ENCODE peak calls at places on chromosomes 1 and 21, in five cellular contexts. One of them, this sample, is unnamed.

GRCh38 chr1:213330281-213330680 is 279.2 kb downstream of the RPS6KC1 start:
- DNase-seq in HepG2: no peak
- DNase-seq in K562: no peak
- DNase-seq in A549: no peak
- DNase-seq in H1: no peak
- DNase-seq in this sample: no peak

GRCh38 chr1:103492003-103492665 is 33.4 kb upstream of the RNPC3 start:
- DNase-seq in A549: no peak
- DNase-seq in K562: no peak
- DNase-seq in H1: no peak
- DNase-seq in HepG2: no peak
- DNase-seq in this sample: no peak

GRCh38 chr1:175114996-175115395 is 47.4 kb downstream of the TNN start:
- DNase-seq in K562: no peak
- DNase-seq in A549: no peak
- DNase-seq in H1: no peak
- DNase-seq in HepG2: no peak
- DNase-seq in this sample: no peak

GRCh38 chr1:200217703-200218102 is 190.2 kb downstream of the NR5A2 start:
- DNase-seq in K562: no peak
- DNase-seq in H1: no peak
- DNase-seq in HepG2: no peak
- DNase-seq in A549: no peak
- DNase-seq in this sample: no peak

GRCh38 chr1:114094303-114094663 is 59.4 kb downstream of the SYT6 start:
- DNase-seq in HepG2: no peak
- DNase-seq in A549: no peak
- DNase-seq in K562: no peak
- DNase-seq in H1: no peak
- DNase-seq in this sample: no peak

GRCh38 chr21:46422636-46423241 is 36.0 kb upstream of the DIP2A start:
- DNase-seq in HepG2: no peak
- DNase-seq in H1: no peak
- DNase-seq in A549: no peak
- DNase-seq in K562: no peak
- DNase-seq in this sample: no peak

GRCh38 chr1:85568660-85569059 is 11.9 kb upstream of the CCN1 start:
- DNase-seq in H1: no peak
- DNase-seq in HepG2: no peak
- DNase-seq in K562: no peak
- DNase-seq in A549: no peak
- DNase-seq in this sample: no peak

GRCh38 chr21:15293251-15293650 is 228.5 kb upstream of the NRIP1 start:
- DNase-seq in A549: peak; percentile 78
- DNase-seq in H1: no peak
- DNase-seq in HepG2: peak; percentile 30
- DNase-seq in K562: no peak
- DNase-seq in this sample: no peak

GRCh38 chr1:245802941-245803665 is 648.3 kb downstream of the KIF26B start:
- DNase-seq in HepG2: no peak
- DNase-seq in A549: no peak
- DNase-seq in K562: no peak
- DNase-seq in H1: peak; percentile 24
- DNase-seq in this sample: no peak

GRCh38 chr1:208154040-208154439 is 90.1 kb downstream of the PLXNA2 start:
- DNase-seq in HepG2: no peak
- DNase-seq in K562: no peak
- DNase-seq in H1: no peak
- DNase-seq in A549: no peak
- DNase-seq in this sample: no peak

GRCh38 chr1:230186003-230186863 is 119.2 kb downstream of the GALNT2 start:
- DNase-seq in A549: peak; percentile 75
- DNase-seq in HepG2: peak; percentile 95
- DNase-seq in H1: no peak
- DNase-seq in K562: peak; percentile 40
- DNase-seq in this sample: no peak

GRCh38 chr21:45943630-45944540 is 37.7 kb upstream of the COL6A1 start:
- DNase-seq in HepG2: no peak
- DNase-seq in K562: no peak
- DNase-seq in A549: no peak
- DNase-seq in H1: no peak
- DNase-seq in this sample: no peak

GRCh38 chr1:25861316-25862286 is 2.3 kb upstream of the AUNIP start:
- DNase-seq in A549: no peak
- DNase-seq in K562: peak; percentile 89
- DNase-seq in HepG2: peak; percentile 82
- DNase-seq in H1: no peak
- DNase-seq in this sample: no peak

GRCh38 chr1:221672160-221672762 is 69.6 kb downstream of the DUSP10 start:
- DNase-seq in A549: no peak
- DNase-seq in H1: no peak
- DNase-seq in K562: no peak
- DNase-seq in HepG2: no peak
- DNase-seq in this sample: no peak

GRCh38 chr21:35648512-35648911 is 411.8 kb downstream of the SETD4 start:
- DNase-seq in K562: no peak
- DNase-seq in A549: no peak
- DNase-seq in HepG2: no peak
- DNase-seq in H1: no peak
- DNase-seq in this sample: no peak

GRCh38 chr1:160291248-160292220 is 6.6 kb upstream of the PEX19 start:
- DNase-seq in K562: peak; percentile 56
- DNase-seq in HepG2: peak; percentile 65
- DNase-seq in A549: peak; percentile 76
- DNase-seq in H1: peak; percentile 62
- DNase-seq in this sample: peak; percentile 62

GRCh38 chr21:38956791-38957571 is 151.3 kb downstream of the ETS2 start:
- DNase-seq in H1: no peak
- DNase-seq in A549: no peak
- DNase-seq in HepG2: no peak
- DNase-seq in K562: peak; percentile 27
- DNase-seq in this sample: no peak

GRCh38 chr21:45347048-45347711 is 57.8 kb upstream of the COL18A1 start:
- DNase-seq in H1: no peak
- DNase-seq in A549: no peak
- DNase-seq in HepG2: no peak
- DNase-seq in K562: no peak
- DNase-seq in this sample: peak; percentile 63

GRCh38 chr1:66271904-66272254 is 262.1 kb upstream of the SGIP1 start:
- DNase-seq in K562: no peak
- DNase-seq in HepG2: no peak
- DNase-seq in A549: peak; percentile 81
- DNase-seq in H1: no peak
- DNase-seq in this sample: peak; percentile 13

GRCh38 chr1:43936470-43937151 is 3.0 kb downstream of the ARTN start:
- DNase-seq in K562: no peak
- DNase-seq in HepG2: peak; percentile 48
- DNase-seq in H1: peak; percentile 74
- DNase-seq in A549: no peak
- DNase-seq in this sample: peak; percentile 87

GRCh38 chr1:3320246-3321152 is 134.0 kb upstream of the ARHGEF16 start:
- DNase-seq in K562: no peak
- DNase-seq in A549: no peak
- DNase-seq in HepG2: peak; percentile 99
- DNase-seq in H1: no peak
- DNase-seq in this sample: no peak

GRCh38 chr1:17251699-17252376 is 2.9 kb downstream of the PADI3 start:
- DNase-seq in H1: no peak
- DNase-seq in K562: no peak
- DNase-seq in A549: no peak
- DNase-seq in HepG2: no peak
- DNase-seq in this sample: no peak

GRCh38 chr1:236322566-236323409 is 41.0 kb upstream of the ERO1B start:
- DNase-seq in H1: peak; percentile 10
- DNase-seq in HepG2: no peak
- DNase-seq in K562: no peak
- DNase-seq in A549: no peak
- DNase-seq in this sample: no peak

GRCh38 chr1:26887125-26887524 is 3.0 kb downstream of the GPN2 start:
- DNase-seq in A549: peak; percentile 46
- DNase-seq in K562: no peak
- DNase-seq in HepG2: no peak
- DNase-seq in H1: no peak
- DNase-seq in this sample: peak; percentile 41

GRCh38 chr1:29729281-29729680 is 493.0 kb downstream of the PTPRU start:
- DNase-seq in H1: no peak
- DNase-seq in HepG2: no peak
- DNase-seq in K562: no peak
- DNase-seq in A549: no peak
- DNase-seq in this sample: no peak

GRCh38 chr1:228684609-228685008 is 50.7 kb upstream of the RHOU start:
- DNase-seq in A549: no peak
- DNase-seq in K562: no peak
- DNase-seq in HepG2: no peak
- DNase-seq in H1: no peak
- DNase-seq in this sample: no peak

GRCh38 chr21:37228003-37228400 is 39.1 kb downstream of the VPS26C start:
- DNase-seq in A549: no peak
- DNase-seq in H1: peak; percentile 11
- DNase-seq in K562: no peak
- DNase-seq in HepG2: no peak
- DNase-seq in this sample: no peak

GRCh38 chr1:7783178-7783711 is 846 bp upstream of the PER3 start:
- DNase-seq in A549: peak; percentile 68
- DNase-seq in K562: peak; percentile 88
- DNase-seq in HepG2: peak; percentile 49
- DNase-seq in H1: peak; percentile 82
- DNase-seq in this sample: no peak

GRCh38 chr1:61609040-61609439 is 115.9 kb downstream of the TM2D1 start:
- DNase-seq in A549: no peak
- DNase-seq in K562: no peak
- DNase-seq in H1: no peak
- DNase-seq in HepG2: no peak
- DNase-seq in this sample: no peak

GRCh38 chr1:175841613-175842234 is 98.3 kb upstream of the TNR start:
- DNase-seq in HepG2: peak; percentile 25
- DNase-seq in H1: no peak
- DNase-seq in K562: no peak
- DNase-seq in A549: no peak
- DNase-seq in this sample: no peak

GRCh38 chr1:242813490-242814091 is 289.1 kb upstream of the PLD5 start:
- DNase-seq in HepG2: no peak
- DNase-seq in A549: no peak
- DNase-seq in H1: no peak
- DNase-seq in K562: no peak
- DNase-seq in this sample: no peak

GRCh38 chr1:46219551-46220520 is 16.7 kb downstream of the LURAP1 start:
- DNase-seq in A549: no peak
- DNase-seq in K562: no peak
- DNase-seq in HepG2: no peak
- DNase-seq in H1: no peak
- DNase-seq in this sample: no peak

GRCh38 chr1:76142771-76143540 is 68.4 kb downstream of the ST6GALNAC3 start:
- DNase-seq in A549: no peak
- DNase-seq in HepG2: no peak
- DNase-seq in K562: no peak
- DNase-seq in H1: no peak
- DNase-seq in this sample: no peak

GRCh38 chr1:236395780-236396664 is 1.9 kb downstream of the EDARADD start:
- DNase-seq in K562: peak; percentile 51
- DNase-seq in HepG2: no peak
- DNase-seq in A549: no peak
- DNase-seq in H1: peak; percentile 59
- DNase-seq in this sample: no peak

GRCh38 chr1:66725885-66726665 is 26.2 kb upstream of the DYNLT5 start:
- DNase-seq in A549: peak; percentile 49
- DNase-seq in HepG2: peak; percentile 54
- DNase-seq in H1: peak; percentile 68
- DNase-seq in K562: peak; percentile 34
- DNase-seq in this sample: peak; percentile 45

GRCh38 chr1:67355745-67356424 is 48.2 kb downstream of the IL12RB2 start:
- DNase-seq in HepG2: no peak
- DNase-seq in A549: no peak
- DNase-seq in H1: no peak
- DNase-seq in K562: peak; percentile 85
- DNase-seq in this sample: no peak

GRCh38 chr1:166980818-166981217 is 5.5 kb upstream of the ILDR2 start:
- DNase-seq in A549: no peak
- DNase-seq in H1: no peak
- DNase-seq in K562: no peak
- DNase-seq in HepG2: no peak
- DNase-seq in this sample: no peak
- TF ChIP-seq CHD2 in A549: no peak
- TF ChIP-seq CHD2 in H1: no peak
- TF ChIP-seq CHD2 in K562: no peak
- TF ChIP-seq CHD2 in HepG2: no peak
- TF ChIP-seq CHD2 in this sample: no peak

DNA sequence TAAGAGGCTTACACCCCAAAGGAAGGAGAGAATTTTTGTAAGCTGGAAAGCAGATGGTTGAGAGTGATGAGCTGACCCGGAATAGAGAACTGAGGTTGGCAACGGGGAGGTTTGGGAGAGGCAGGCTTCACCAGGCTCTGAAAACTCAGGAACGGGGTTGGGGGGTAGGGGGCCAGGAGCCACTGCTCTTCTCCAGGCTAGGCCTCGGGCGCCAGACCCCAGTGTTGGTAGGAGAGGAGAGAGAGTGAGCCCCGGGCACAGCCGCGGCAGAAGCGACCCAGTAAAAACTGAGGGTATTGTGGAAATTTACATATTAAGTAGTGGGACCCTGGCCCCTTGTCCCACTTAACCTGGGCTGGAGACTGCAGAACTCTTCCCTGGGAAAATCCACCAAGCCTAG is 45.7 kb downstream of the GPR161 start:
- DNase-seq in K562: no peak
- DNase-seq in H1: peak; percentile 30
- DNase-seq in A549: no peak
- DNase-seq in HepG2: no peak
- DNase-seq in this sample: no peak
- TF ChIP-seq CHD2 in K562: no peak
- TF ChIP-seq CHD2 in H1: no peak
- TF ChIP-seq CHD2 in A549: no peak
- TF ChIP-seq CHD2 in HepG2: no peak
- TF ChIP-seq CHD2 in this sample: no peak

GRCh38 chr1:150498342-150498741 is 9.6 kb upstream of the ECM1 start:
- DNase-seq in K562: no peak
- DNase-seq in H1: no peak
- DNase-seq in HepG2: no peak
- DNase-seq in A549: no peak
- DNase-seq in this sample: no peak
- TF ChIP-seq CHD2 in K562: no peak
- TF ChIP-seq CHD2 in H1: no peak
- TF ChIP-seq CHD2 in HepG2: no peak
- TF ChIP-seq CHD2 in A549: no peak
- TF ChIP-seq CHD2 in this sample: no peak

GRCh38 chr1:210467440-210468040 is 138.8 kb downstream of the HHAT start:
- DNase-seq in K562: no peak
- DNase-seq in A549: no peak
- DNase-seq in H1: no peak
- DNase-seq in HepG2: no peak
- DNase-seq in this sample: peak; percentile 55
- TF ChIP-seq CHD2 in K562: no peak
- TF ChIP-seq CHD2 in A549: no peak
- TF ChIP-seq CHD2 in H1: no peak
- TF ChIP-seq CHD2 in HepG2: no peak
- TF ChIP-seq CHD2 in this sample: peak; percentile 52

This sample was measured in SK-N-SH.